ENCODE peak calls at places on chromosomes 3 and 15, in nine cellular contexts. I, D, A, R, X, C, B, V and L are unnamed samples.

GRCh38 chr15:81723758-81724157 is 322.1 kb downstream of the MEX3B start:
- DNase-seq in I (peak; percentile 15), D (no peak), A (no peak), R (no peak), X (no peak), C (peak; percentile 3), B (no peak), V (no peak), L (no peak)

GRCh38 chr3:39180546-39181346 is 11.6 kb downstream of the XIRP1 start:
- DNase-seq in I (peak; percentile 92), D (peak; percentile 54), A (peak; percentile 97), R (peak; percentile 95), X (peak; percentile 86), C (peak; percentile 97), B (no peak), V (peak; percentile 71), L (peak; percentile 84)

GRCh38 chr15:83651541-83651940 is 2.4 kb upstream of the ADAMTSL3 start:
- DNase-seq in I (no peak), D (no peak), A (no peak), R (no peak), X (no peak), C (no peak), B (no peak), V (no peak), L (no peak)

GRCh38 chr3:141305436-141305835 is 62.9 kb upstream of the ZBTB38 start:
- DNase-seq in I (no peak), D (peak; percentile 74), A (no peak), R (no peak), X (peak; percentile 30), C (no peak), B (no peak), V (peak; percentile 64), L (peak; percentile 96)

GRCh38 chr3:148036331-148036881 is 627.2 kb downstream of the ZIC1 start:
- DNase-seq in I (no peak), D (peak; percentile 36), A (no peak), R (no peak), X (no peak), C (no peak), B (no peak), V (peak; percentile 71), L (peak; percentile 65)

GRCh38 chr3:77377717-77378116 is 337.8 kb downstream of the ROBO2 start:
- DNase-seq in I (no peak), D (no peak), A (no peak), R (no peak), X (no peak), C (no peak), B (no peak), V (no peak), L (no peak)

GRCh38 chr15:41115088-41115651 is 910 bp downstream of the INO80 start:
- DNase-seq in I (no peak), D (peak; percentile 35), A (no peak), R (no peak), X (no peak), C (no peak), B (peak; percentile 1), V (peak; percentile 33), L (peak; percentile 72)

GRCh38 chr3:73045391-73045790 is 16.1 kb upstream of the EBLN2 start:
- DNase-seq in I (no peak), D (peak; percentile 60), A (no peak), R (no peak), X (no peak), C (no peak), B (no peak), V (peak; percentile 27), L (peak; percentile 64)

GRCh38 chr15:73019733-73020132 is 32.5 kb upstream of the NEO1 start:
- DNase-seq in I (no peak), D (no peak), A (no peak), R (no peak), X (no peak), C (no peak), B (no peak), V (no peak), L (no peak)

GRCh38 chr3:174094671-174095070 is 697.1 kb downstream of the NLGN1 start:
- DNase-seq in I (no peak), D (no peak), A (no peak), R (no peak), X (no peak), C (no peak), B (no peak), V (no peak), L (no peak)

GRCh38 chr3:195160908-195161434 is 110.0 kb downstream of the XXYLT1 start:
- DNase-seq in I (no peak), D (no peak), A (no peak), R (peak; percentile 84), X (no peak), C (no peak), B (no peak), V (no peak), L (no peak)

GRCh38 chr3:161694682-161695586 is 198.3 kb downstream of the OTOL1 start:
- DNase-seq in I (no peak), D (no peak), A (no peak), R (no peak), X (no peak), C (no peak), B (no peak), V (no peak), L (no peak)

GRCh38 chr3:69082805-69083204 is 1.9 kb upstream of the ARL6IP5 start:
- DNase-seq in I (no peak), D (peak; percentile 83), A (no peak), R (peak; percentile 77), X (peak; percentile 82), C (peak; percentile 50), B (no peak), V (peak; percentile 90), L (peak; percentile 96)

GRCh38 chr3:70989174-70989573 is 594.4 kb downstream of the FOXP1 start:
- DNase-seq in I (no peak), D (peak; percentile 75), A (no peak), R (no peak), X (no peak), C (no peak), B (no peak), V (peak; percentile 75), L (peak; percentile 68)

GRCh38 chr15:68678746-68679145 is 100.0 kb downstream of the CORO2B start:
- DNase-seq in I (no peak), D (no peak), A (no peak), R (no peak), X (no peak), C (no peak), B (no peak), V (no peak), L (no peak)

GRCh38 chr15:29821416-29822099 is 710 bp downstream of the TJP1 start:
- DNase-seq in I (peak; percentile 66), D (peak; percentile 85), A (peak; percentile 76), R (peak; percentile 84), X (peak; percentile 90), C (peak; percentile 90), B (peak; percentile 49), V (peak; percentile 77), L (peak; percentile 89)
- H3K4me3 ChIP-seq in I (peak overlapping the region; percentile 96), D (peak overlapping the region; percentile 95), A (peak overlapping the region; percentile 90), R (peak overlapping the region; percentile 68), X (peak overlapping the region; percentile 72), C (peak overlapping the region; percentile 51), B (peak overlapping the region; percentile 81), V (peak overlapping the region; percentile 82), L (peak overlapping the region; percentile 86)

DNA sequence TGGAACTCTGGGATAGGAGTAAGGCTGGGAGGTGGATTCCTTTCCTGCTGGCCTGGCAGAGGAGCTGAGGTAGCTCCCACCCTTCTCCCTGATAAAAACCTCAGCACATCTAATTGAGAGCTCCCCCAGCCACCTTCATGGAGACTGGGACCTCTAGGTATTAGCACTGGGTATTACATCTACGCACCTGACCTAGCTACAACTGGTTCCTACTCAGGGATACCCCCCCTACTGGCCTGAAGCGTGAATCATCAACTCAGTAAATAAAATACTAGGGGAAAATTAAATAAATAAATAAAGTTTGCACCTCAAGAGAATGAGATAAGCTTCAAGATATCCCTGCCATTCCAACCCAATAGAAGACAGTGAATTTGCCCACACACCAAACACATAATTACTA is 140.4 kb downstream of the NEK10 start:
- DNase-seq in I (no peak), D (no peak), A (no peak), R (no peak), X (no peak), C (no peak), B (no peak), V (no peak), L (no peak)
- TF ChIP-seq CTCF in I (no peak), D (peak; percentile 8), A (no peak), R (peak; percentile 5), X (no peak), C (no peak), B (no peak), V (no peak), L (peak; percentile 28)

GRCh38 chr15:74202461-74203401 is at the start of gene STRA6:
- DNase-seq in I (no peak), D (no peak), A (no peak), R (no peak), X (peak; percentile 37), C (no peak), B (no peak), V (peak; percentile 44), L (peak; percentile 82)

GRCh38 chr15:74201656-74202420 is 749 bp downstream of the STRA6 start:
- DNase-seq in I (no peak), D (no peak), A (no peak), R (no peak), X (peak; percentile 87), C (no peak), B (no peak), V (peak; percentile 56), L (peak; percentile 95)

GRCh38 chr15:74200871-74201419 is 1.6 kb downstream of the STRA6 start:
- DNase-seq in I (peak; percentile 80), D (peak; percentile 52), A (peak; percentile 79), R (no peak), X (no peak), C (no peak), B (no peak), V (peak; percentile 89), L (peak; percentile 89)

GRCh38 chr15:74199293-74199645 is 3.3 kb downstream of the STRA6 start:
- DNase-seq in I (no peak), D (no peak), A (no peak), R (no peak), X (no peak), C (no peak), B (no peak), V (no peak), L (no peak)

GRCh38 chr15:74200394-74200793 is 2.2 kb downstream of the STRA6 start:
- DNase-seq in I (peak; percentile 66), D (peak; percentile 76), A (peak; percentile 77), R (no peak), X (peak; percentile 87), C (peak; percentile 34), B (no peak), V (peak; percentile 94), L (peak; percentile 90)
- H3K4me3 ChIP-seq in I (no peak overlapping the region), D (no peak overlapping the region), A (no peak overlapping the region), R (no peak overlapping the region), X (no peak overlapping the region), C (no peak overlapping the region), B (no peak overlapping the region), V (no peak overlapping the region), L (peak overlapping the region; percentile 53)

DNA sequence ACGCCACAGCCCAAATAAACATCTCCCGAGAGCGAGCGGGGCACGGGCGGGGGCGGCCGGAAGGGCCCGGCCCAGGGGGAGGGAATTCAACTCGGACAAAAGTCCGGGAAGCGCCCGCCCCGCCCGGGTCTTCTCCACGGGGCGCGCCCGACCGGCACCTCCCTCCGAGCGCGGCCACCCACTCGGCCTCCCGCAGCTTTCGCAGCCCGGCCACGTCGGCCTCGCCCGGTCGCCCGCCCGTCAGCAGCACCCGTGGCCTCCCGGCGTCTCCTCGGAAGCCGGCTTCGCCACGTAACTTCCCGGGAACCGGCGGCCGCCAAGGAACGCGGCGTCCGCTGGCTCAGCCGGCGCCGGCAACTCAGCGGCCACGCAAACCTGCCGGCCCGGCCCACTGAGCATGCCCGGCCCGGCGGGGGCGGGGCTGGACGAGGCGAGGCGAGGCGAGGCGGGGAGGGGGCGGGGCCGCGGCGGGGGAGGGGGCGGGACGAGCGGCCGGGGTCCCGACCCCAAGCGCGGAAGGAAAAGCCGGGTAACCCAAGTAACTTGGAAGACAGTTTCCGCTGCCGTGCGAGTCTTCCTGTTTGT is at the start of gene TJP1:
- DNase-seq in I (peak; percentile 80), D (peak; percentile 74), A (peak; percentile 85), R (peak; percentile 47), X (peak; percentile 74), C (peak; percentile 79), B (peak; percentile 23), V (peak; percentile 62), L (peak; percentile 85)
- TF ChIP-seq CTCF in I (no peak), D (no peak), A (no peak), R (no peak), X (no peak), C (no peak), B (no peak), V (no peak), L (no peak)